ENCODE peak calls at places on chromosome 18, in five cellular contexts. L is fibroblast of the aortic adventitia, Y is cardiac fibroblast, Z is foreskin fibroblast, A is fibroblast of mammary gland. R is an unnamed sample.

GRCh38 chr18:5512191-5512590 is 31.6 kb downstream of the EPB41L3 start:
- DNase-seq in L (no peak), Y (no peak), Z (no peak), A (no peak), R (no peak)

GRCh38 chr18:456361-456821 is 44.1 kb downstream of the COLEC12 start:
- DNase-seq in L (peak; percentile 92), Y (peak; percentile 87), Z (peak; percentile 70), A (peak; percentile 92), R (peak; percentile 74)

GRCh38 chr18:40037386-40037785 is 1917.6 kb upstream of the PIK3C3 start:
- DNase-seq in L (no peak), Y (no peak), Z (no peak), A (no peak), R (no peak)

GRCh38 chr18:3418083-3418482 is 31.9 kb upstream of the TGIF1 start:
- DNase-seq in L (no peak), Y (no peak), Z (no peak), A (no peak), R (no peak)

GRCh38 chr18:54506516-54507261 is 84.4 kb upstream of the DYNAP start:
- DNase-seq in L (no peak), Y (no peak), Z (no peak), A (no peak), R (no peak)

GRCh38 chr18:24773101-24773500 is 312.7 kb downstream of the HRH4 start:
- DNase-seq in L (no peak), Y (no peak), Z (no peak), A (no peak), R (no peak)

GRCh38 chr18:9321017-9321452 is 13.5 kb upstream of the TWSG1 start:
- DNase-seq in L (peak; percentile 78), Y (peak; percentile 77), Z (peak; percentile 77), A (peak; percentile 8), R (peak; percentile 50)

GRCh38 chr18:35117951-35118411 is 76.8 kb downstream of the MAPRE2 start:
- DNase-seq in L (peak; percentile 76), Y (peak; percentile 63), Z (peak; percentile 72), A (peak; percentile 79), R (peak; percentile 82)

GRCh38 chr18:23498877-23499570 is 4.3 kb upstream of the RMC1 start:
- DNase-seq in L (peak; percentile 80), Y (peak; percentile 84), Z (peak; percentile 81), A (peak; percentile 73), R (peak; percentile 90)

GRCh38 chr18:76821875-76822509 is 365 bp upstream of the ZNF236 start:
- DNase-seq in L (peak; percentile 50), Y (peak; percentile 60), Z (peak; percentile 75), A (peak; percentile 42), R (peak; percentile 50)

GRCh38 chr18:53991202-53991601 is 233.3 kb downstream of the MBD2 start:
- DNase-seq in L (peak; percentile 67), Y (peak; percentile 51), Z (peak; percentile 27), A (peak; percentile 89), R (peak; percentile 88)

GRCh38 chr18:12007063-12007462 is 25.8 kb downstream of the IMPA2 start:
- DNase-seq in L (no peak), Y (no peak), Z (no peak), A (no peak), R (no peak)

GRCh38 chr18:57437433-57437781 is 2.2 kb downstream of the ONECUT2 start:
- DNase-seq in L (no peak), Y (no peak), Z (no peak), A (no peak), R (no peak)

DNA sequence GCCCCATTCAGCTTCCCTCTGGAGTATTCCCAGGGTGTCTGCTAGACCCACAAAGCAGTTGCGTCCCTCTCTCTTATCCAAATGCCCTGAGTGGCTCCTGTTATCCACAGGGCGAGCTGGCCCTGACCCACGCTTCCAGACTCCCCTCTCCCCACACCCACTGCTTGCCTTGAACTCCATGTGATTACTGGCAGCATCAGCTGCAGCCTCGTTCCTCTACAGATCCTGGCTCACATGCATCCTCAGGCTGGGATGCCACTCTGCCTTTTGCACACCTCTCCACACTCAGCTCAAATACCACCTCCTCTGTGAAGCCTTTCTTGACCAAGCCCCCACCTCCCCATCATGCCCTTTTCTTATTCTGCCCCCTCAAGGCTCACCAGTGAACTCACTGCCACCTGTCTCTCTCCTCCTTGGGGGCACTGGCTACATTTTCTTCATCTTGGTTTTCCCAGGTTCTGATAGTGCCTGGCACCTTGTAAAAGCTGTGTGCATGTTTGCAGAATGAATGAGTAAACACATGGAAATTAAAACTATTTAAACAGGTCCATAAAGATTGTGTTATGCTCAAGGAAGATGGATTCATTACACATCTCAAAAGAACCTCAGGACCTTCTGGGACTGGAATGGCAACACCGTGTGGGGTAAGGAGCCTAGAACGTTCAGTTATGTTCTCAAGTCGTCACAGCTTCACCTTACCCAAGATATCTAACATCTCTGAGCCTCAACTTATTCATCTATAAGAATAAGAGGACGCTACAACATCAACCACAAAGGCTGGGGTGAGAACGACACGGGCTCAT is 165.0 kb downstream of the BCL2 start:
- DNase-seq in L (no peak), Y (no peak), Z (no peak), A (no peak), R (no peak)
- H3K4me3 ChIP-seq in L (no peak overlapping the region), Y (no peak overlapping the region), Z (no peak overlapping the region), A (no peak overlapping the region), R (no peak overlapping the region)

DNA sequence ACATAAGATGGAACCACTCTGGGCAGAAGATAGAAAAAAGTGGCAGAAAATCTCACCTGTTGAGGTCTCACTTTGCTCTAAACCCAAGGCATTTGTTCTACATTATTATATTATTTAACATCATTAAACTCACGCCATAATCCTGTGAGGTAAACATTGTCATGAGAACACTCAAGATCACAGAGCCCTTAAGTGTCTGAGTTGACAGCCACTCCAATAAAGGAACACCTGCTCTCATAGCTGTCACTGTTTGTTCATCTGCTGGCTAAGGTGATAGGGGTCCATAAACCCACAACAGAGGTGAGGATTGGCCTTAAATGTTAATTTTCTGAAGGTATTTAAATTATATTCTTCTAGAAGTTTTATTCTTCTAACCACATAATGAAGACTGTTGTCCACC is 439.7 kb downstream of the RIT2 start:
- DNase-seq in L (no peak), Y (no peak), Z (no peak), A (no peak), R (no peak)
- H3K4me3 ChIP-seq in L (no peak overlapping the region), Y (no peak overlapping the region), Z (no peak overlapping the region), A (no peak overlapping the region), R (no peak overlapping the region)

GRCh38 chr18:61635901-61636528 is 256.8 kb downstream of the RNF152 start:
- DNase-seq in L (peak; percentile 75), Y (peak; percentile 67), Z (peak; percentile 78), A (peak; percentile 59), R (peak; percentile 80)
- H3K4me3 ChIP-seq in L (no peak overlapping the region), Y (no peak overlapping the region), Z (no peak overlapping the region), A (no peak overlapping the region), R (no peak overlapping the region)

GRCh38 chr18:26843760-26844159 is 21.7 kb downstream of the AQP4 start:
- DNase-seq in L (no peak), Y (no peak), Z (no peak), A (no peak), R (no peak)

GRCh38 chr18:26839609-26840008 is 25.9 kb downstream of the AQP4 start:
- DNase-seq in L (no peak), Y (no peak), Z (no peak), A (no peak), R (no peak)

GRCh38 chr18:26840965-26841364 is 24.5 kb downstream of the AQP4 start:
- DNase-seq in L (no peak), Y (no peak), Z (no peak), A (no peak), R (no peak)
- H3K4me3 ChIP-seq in L (no peak overlapping the region), Y (no peak overlapping the region), Z (no peak overlapping the region), A (no peak overlapping the region), R (no peak overlapping the region)

DNA sequence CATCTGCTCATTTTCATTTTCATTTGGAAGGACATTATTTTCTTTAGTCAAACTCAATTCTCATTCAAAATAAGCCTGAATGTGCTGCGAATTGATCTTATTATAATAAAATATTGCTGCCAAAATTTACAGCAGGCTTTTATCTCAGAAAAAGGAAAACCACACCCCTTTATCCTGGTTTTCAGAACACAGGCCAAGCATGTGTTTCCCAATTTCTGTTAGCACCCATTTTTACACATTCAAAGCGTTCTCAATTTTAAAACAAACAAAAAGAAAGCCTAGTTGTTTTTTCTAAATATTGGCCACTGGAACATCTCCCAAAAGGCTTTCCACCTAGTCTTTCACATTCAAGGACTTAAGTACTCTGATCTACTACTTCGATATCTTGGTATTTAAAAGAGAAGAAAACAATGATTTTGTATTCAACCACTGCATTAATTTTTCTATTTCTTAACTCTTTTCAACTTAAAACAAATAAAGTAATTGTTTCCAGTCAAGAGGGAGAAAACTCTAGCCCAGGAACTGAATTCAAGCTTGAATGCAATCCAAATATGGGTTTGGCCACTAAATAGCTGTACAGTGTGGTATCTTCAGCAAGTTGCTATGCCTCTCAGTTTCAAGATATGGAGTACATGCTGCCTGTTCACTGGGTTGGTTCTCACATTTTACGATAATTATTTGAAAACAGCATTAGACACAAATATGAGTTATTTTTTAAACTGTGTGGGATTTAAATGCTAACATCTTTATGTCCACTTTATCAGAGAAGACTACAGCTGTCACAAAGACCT is 52.5 kb downstream of the CDH2 start:
- DNase-seq in L (peak; percentile 74), Y (peak; percentile 61), Z (peak; percentile 21), A (peak; percentile 14), R (peak; percentile 58)
- H3K4me3 ChIP-seq in L (peak overlapping the region; percentile 2), Y (no peak overlapping the region), Z (peak overlapping the region; percentile 3), A (no peak overlapping the region), R (no peak overlapping the region)

DNA sequence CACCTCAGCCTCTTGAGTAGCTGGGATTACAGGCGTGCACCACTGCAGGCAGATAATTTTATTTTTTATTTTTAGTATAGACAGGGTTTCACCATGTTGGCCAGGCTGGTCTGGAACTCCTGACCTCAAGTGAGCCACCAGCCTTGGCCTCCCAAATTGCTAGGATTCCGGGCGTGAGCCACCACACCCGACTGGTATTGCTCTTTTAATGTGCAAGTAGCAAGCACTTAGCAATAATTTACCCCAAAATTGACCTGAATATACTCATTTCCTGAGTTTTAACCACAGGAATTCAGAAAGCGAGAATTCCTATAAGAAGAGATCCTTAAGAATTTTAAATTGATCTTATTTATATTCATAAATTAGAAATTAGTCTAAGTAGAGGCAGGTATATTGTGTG is 169.1 kb downstream of the CDH2 start:
- DNase-seq in L (no peak), Y (peak; percentile 18), Z (peak; percentile 8), A (peak; percentile 10), R (peak; percentile 74)
- H3K4me3 ChIP-seq in L (no peak overlapping the region), Y (no peak overlapping the region), Z (no peak overlapping the region), A (no peak overlapping the region), R (no peak overlapping the region)

GRCh38 chr18:26747131-26747475 is 118.4 kb downstream of the AQP4 start:
- DNase-seq in L (no peak), Y (no peak), Z (peak; percentile 68), A (no peak), R (peak; percentile 12)
- H3K4me3 ChIP-seq in L (no peak overlapping the region), Y (no peak overlapping the region), Z (no peak overlapping the region), A (no peak overlapping the region), R (no peak overlapping the region)